ENCODE peak calls at places on chromosome 3, in six cellular contexts. One of them, this sample, is unnamed.

GRCh38 chr3:12810013-12810780 is 13.7 kb downstream of the CAND2 start:
- DNase-seq in HFFc6: peak
- DNase-seq in lower lobe of right lung: peak
- DNase-seq in nephron progenitor cell: peak
- DNase-seq in mesothelial cell of epicardium: peak
- DNase-seq in heart left ventricle: peak
- DNase-seq in this sample: peak

GRCh38 chr3:65793495-65794200 is 245.1 kb downstream of the MAGI1 start:
- DNase-seq in mesothelial cell of epicardium: no peak
- DNase-seq in HFFc6: no peak
- DNase-seq in heart left ventricle: no peak
- DNase-seq in lower lobe of right lung: no peak
- DNase-seq in nephron progenitor cell: no peak
- DNase-seq in this sample: no peak

GRCh38 chr3:5791558-5791957 is 604.1 kb downstream of the EDEM1 start:
- DNase-seq in heart left ventricle: no peak
- DNase-seq in mesothelial cell of epicardium: no peak
- DNase-seq in nephron progenitor cell: no peak
- DNase-seq in HFFc6: no peak
- DNase-seq in lower lobe of right lung: no peak
- DNase-seq in this sample: no peak

GRCh38 chr3:10395671-10396070 is 74.8 kb upstream of the SEC13 start:
- DNase-seq in mesothelial cell of epicardium: no peak
- DNase-seq in HFFc6: no peak
- DNase-seq in lower lobe of right lung: no peak
- DNase-seq in heart left ventricle: no peak
- DNase-seq in nephron progenitor cell: no peak
- DNase-seq in this sample: no peak

GRCh38 chr3:179181993-179182551 is 33.9 kb downstream of the PIK3CA start:
- DNase-seq in lower lobe of right lung: no peak
- DNase-seq in heart left ventricle: no peak
- DNase-seq in nephron progenitor cell: no peak
- DNase-seq in HFFc6: peak
- DNase-seq in mesothelial cell of epicardium: no peak
- DNase-seq in this sample: peak

GRCh38 chr3:139107424-139108252 is 62.9 kb upstream of the PRR23C start:
- DNase-seq in lower lobe of right lung: no peak
- DNase-seq in mesothelial cell of epicardium: peak
- DNase-seq in nephron progenitor cell: no peak
- DNase-seq in HFFc6: no peak
- DNase-seq in heart left ventricle: no peak
- DNase-seq in this sample: no peak

GRCh38 chr3:49609314-49609713 is 55.0 kb downstream of the BSN start:
- DNase-seq in mesothelial cell of epicardium: peak
- DNase-seq in nephron progenitor cell: no peak
- DNase-seq in heart left ventricle: no peak
- DNase-seq in HFFc6: no peak
- DNase-seq in lower lobe of right lung: no peak
- DNase-seq in this sample: no peak

GRCh38 chr3:102163039-102163817 is 271.6 kb upstream of the ZPLD1 start:
- DNase-seq in HFFc6: peak
- DNase-seq in heart left ventricle: peak
- DNase-seq in mesothelial cell of epicardium: peak
- DNase-seq in lower lobe of right lung: no peak
- DNase-seq in nephron progenitor cell: no peak
- DNase-seq in this sample: peak

GRCh38 chr3:141737828-141738635 is at the start of gene RNF7:
- DNase-seq in heart left ventricle: peak
- DNase-seq in nephron progenitor cell: peak
- DNase-seq in mesothelial cell of epicardium: peak
- DNase-seq in HFFc6: peak
- DNase-seq in lower lobe of right lung: peak
- DNase-seq in this sample: peak

GRCh38 chr3:16723994-16724393 is 118.8 kb upstream of the DAZL start:
- DNase-seq in nephron progenitor cell: no peak
- DNase-seq in mesothelial cell of epicardium: no peak
- DNase-seq in HFFc6: peak
- DNase-seq in lower lobe of right lung: no peak
- DNase-seq in heart left ventricle: no peak
- DNase-seq in this sample: peak
- TF ChIP-seq CTCF in nephron progenitor cell: no peak
- TF ChIP-seq CTCF in mesothelial cell of epicardium: no peak
- TF ChIP-seq CTCF in HFFc6: peak
- TF ChIP-seq CTCF in lower lobe of right lung: no peak
- TF ChIP-seq CTCF in heart left ventricle: no peak
- TF ChIP-seq CTCF in this sample: no peak

DNA sequence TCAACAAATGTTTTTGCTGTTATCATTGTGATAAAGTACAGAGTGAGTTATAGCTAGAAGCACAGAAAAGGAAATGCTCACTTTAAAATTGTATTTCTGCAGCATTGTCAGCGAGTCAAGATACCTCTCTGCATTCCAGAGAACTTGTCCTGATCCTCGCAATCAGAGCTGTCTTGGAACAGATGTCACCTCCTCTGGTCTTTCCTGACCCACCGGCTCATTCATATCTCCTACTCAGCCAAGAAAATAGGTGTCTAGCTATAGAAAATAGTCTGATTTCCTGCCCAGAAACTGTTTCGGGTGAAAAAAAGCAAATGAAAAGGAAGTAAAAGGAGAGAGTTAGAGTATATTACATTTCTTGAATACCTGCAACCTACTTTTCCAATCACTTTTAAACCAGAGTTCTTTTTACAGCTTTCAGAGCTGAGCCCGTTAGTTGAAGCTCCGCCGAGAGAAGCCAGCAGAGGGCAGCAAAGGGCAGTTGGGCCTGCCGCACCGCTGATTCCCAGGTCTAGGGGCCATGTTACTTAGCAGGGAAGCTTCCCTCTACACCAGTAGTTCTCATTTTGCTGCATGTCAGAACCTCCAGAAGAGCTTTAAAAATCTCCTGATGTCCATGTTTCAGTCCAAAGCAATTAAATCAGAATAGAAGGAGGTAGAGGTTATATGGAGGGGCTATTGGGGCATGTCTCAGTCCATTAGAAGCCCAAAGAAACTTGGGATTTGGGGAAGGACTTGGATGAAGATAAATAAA is 185.7 kb upstream of the THRB start:
- DNase-seq in HFFc6: no peak
- DNase-seq in heart left ventricle: peak
- DNase-seq in mesothelial cell of epicardium: peak
- DNase-seq in nephron progenitor cell: peak
- DNase-seq in lower lobe of right lung: peak
- DNase-seq in this sample: peak
- TF ChIP-seq CTCF in HFFc6: peak
- TF ChIP-seq CTCF in heart left ventricle: peak
- TF ChIP-seq CTCF in mesothelial cell of epicardium: peak
- TF ChIP-seq CTCF in nephron progenitor cell: peak
- TF ChIP-seq CTCF in lower lobe of right lung: peak
- TF ChIP-seq CTCF in this sample: peak

GRCh38 chr3:101026244-101026643 is 33.0 kb upstream of the ABI3BP start:
- DNase-seq in HFFc6: no peak
- DNase-seq in lower lobe of right lung: no peak
- DNase-seq in nephron progenitor cell: no peak
- DNase-seq in mesothelial cell of epicardium: no peak
- DNase-seq in heart left ventricle: no peak
- DNase-seq in this sample: no peak
- TF ChIP-seq CTCF in HFFc6: no peak
- TF ChIP-seq CTCF in lower lobe of right lung: no peak
- TF ChIP-seq CTCF in nephron progenitor cell: no peak
- TF ChIP-seq CTCF in mesothelial cell of epicardium: no peak
- TF ChIP-seq CTCF in heart left ventricle: no peak
- TF ChIP-seq CTCF in this sample: no peak

GRCh38 chr3:157494581-157495281 is 8.5 kb downstream of the VEPH1 start:
- DNase-seq in nephron progenitor cell: no peak
- DNase-seq in lower lobe of right lung: no peak
- DNase-seq in mesothelial cell of epicardium: no peak
- DNase-seq in HFFc6: no peak
- DNase-seq in heart left ventricle: no peak
- DNase-seq in this sample: peak

GRCh38 chr3:157493627-157494550 is 9.3 kb downstream of the VEPH1 start:
- DNase-seq in HFFc6: peak
- DNase-seq in nephron progenitor cell: no peak
- DNase-seq in mesothelial cell of epicardium: no peak
- DNase-seq in heart left ventricle: no peak
- DNase-seq in lower lobe of right lung: no peak
- DNase-seq in this sample: peak

GRCh38 chr3:157488144-157488543 is 15.1 kb downstream of the VEPH1 start:
- DNase-seq in nephron progenitor cell: no peak
- DNase-seq in mesothelial cell of epicardium: no peak
- DNase-seq in HFFc6: no peak
- DNase-seq in lower lobe of right lung: no peak
- DNase-seq in heart left ventricle: no peak
- DNase-seq in this sample: no peak

GRCh38 chr3:157487339-157487738 is 15.9 kb downstream of the VEPH1 start:
- DNase-seq in HFFc6: no peak
- DNase-seq in nephron progenitor cell: no peak
- DNase-seq in mesothelial cell of epicardium: no peak
- DNase-seq in heart left ventricle: no peak
- DNase-seq in lower lobe of right lung: no peak
- DNase-seq in this sample: no peak

DNA sequence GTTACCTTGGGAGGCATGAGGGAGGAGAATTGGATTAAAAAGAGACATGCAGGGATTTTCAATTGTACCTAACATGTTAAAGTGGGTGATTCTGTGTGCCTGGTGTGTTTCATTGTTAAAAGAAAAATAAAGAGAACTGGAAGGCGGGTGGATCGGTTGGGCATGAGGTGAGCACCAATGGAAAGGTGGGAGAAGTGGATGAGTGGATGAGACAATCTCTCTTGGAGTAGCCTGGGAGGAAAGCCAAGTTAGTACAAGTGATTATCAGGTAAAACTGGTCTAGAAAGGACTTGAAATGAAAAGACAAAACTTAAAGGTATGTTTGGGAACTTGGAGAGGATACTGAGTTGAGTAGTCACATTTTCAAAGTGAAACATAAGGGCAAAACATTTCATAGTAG is 12.1 kb downstream of the VEPH1 start:
- DNase-seq in lower lobe of right lung: no peak
- DNase-seq in heart left ventricle: no peak
- DNase-seq in mesothelial cell of epicardium: no peak
- DNase-seq in HFFc6: no peak
- DNase-seq in nephron progenitor cell: no peak
- DNase-seq in this sample: no peak
- TF ChIP-seq CTCF in lower lobe of right lung: no peak
- TF ChIP-seq CTCF in heart left ventricle: no peak
- TF ChIP-seq CTCF in mesothelial cell of epicardium: no peak
- TF ChIP-seq CTCF in HFFc6: no peak
- TF ChIP-seq CTCF in nephron progenitor cell: no peak
- TF ChIP-seq CTCF in this sample: no peak

GRCh38 chr3:19946832-19947548 is at the start of gene RAB5A:
- DNase-seq in mesothelial cell of epicardium: peak
- DNase-seq in lower lobe of right lung: peak
- DNase-seq in HFFc6: peak
- DNase-seq in nephron progenitor cell: peak
- DNase-seq in heart left ventricle: peak
- DNase-seq in this sample: peak
- TF ChIP-seq CTCF in mesothelial cell of epicardium: no peak
- TF ChIP-seq CTCF in lower lobe of right lung: no peak
- TF ChIP-seq CTCF in HFFc6: no peak
- TF ChIP-seq CTCF in nephron progenitor cell: no peak
- TF ChIP-seq CTCF in heart left ventricle: no peak
- TF ChIP-seq CTCF in this sample: no peak

DNA sequence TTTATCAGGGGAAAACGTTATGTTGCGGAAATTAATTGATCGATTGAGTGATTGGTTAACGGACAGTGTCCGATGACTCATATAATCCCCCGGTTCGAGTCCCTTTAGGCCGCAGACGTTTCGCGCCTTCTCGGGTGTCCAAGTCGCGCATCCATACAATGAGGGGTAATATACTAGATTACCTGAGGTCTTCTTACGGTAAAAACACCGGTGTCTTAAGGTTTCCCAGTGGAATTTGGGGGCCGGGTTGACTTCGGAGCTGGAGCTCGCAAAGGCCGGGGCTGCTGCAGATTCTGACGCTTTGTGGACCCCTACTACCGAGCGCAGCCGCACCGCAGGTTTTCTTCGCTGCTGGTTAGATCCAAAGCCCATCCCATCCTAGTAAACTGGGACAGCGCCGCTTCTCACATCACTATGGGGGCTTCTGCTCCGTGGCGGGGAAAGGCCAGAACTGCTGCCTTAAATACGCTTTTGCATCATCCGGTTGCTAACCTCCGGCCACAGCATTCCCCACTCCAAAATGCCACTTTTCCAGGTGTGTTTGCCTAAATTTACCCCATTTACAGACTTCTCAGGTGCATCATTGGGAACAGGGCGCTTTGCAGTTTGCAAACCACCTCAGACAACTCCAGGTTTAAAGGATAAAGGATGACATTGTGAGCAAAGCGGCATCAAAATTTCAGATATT is 858 bp upstream of the SACM1L start:
- DNase-seq in heart left ventricle: no peak
- DNase-seq in mesothelial cell of epicardium: peak
- DNase-seq in lower lobe of right lung: no peak
- DNase-seq in nephron progenitor cell: peak
- DNase-seq in HFFc6: no peak
- DNase-seq in this sample: no peak
- TF ChIP-seq CTCF in heart left ventricle: no peak
- TF ChIP-seq CTCF in mesothelial cell of epicardium: no peak
- TF ChIP-seq CTCF in lower lobe of right lung: no peak
- TF ChIP-seq CTCF in nephron progenitor cell: no peak
- TF ChIP-seq CTCF in HFFc6: no peak
- TF ChIP-seq CTCF in this sample: no peak

DNA sequence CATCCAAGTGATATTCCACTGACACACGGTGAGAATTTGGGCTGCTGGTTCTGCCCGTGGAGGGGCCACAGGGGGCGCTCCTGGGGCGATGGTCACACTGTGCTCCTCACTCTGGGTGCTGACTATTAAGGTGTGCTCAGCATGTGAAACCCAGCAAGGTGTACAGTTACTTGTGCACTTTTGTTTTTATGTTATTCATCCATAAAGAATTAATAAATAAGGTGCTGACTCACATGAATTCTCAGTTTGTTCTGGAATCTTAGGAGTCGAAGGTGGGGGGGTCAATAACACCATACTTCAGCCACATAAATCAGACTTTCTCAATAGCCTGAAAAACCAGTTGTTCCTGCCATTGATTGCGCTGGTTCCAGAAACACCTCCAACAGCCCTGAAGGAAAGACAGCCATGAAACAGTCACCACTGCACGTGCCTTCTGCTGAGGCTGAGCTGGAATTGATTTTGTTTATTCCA is 53.5 kb upstream of the SPATA12 start:
- DNase-seq in lower lobe of right lung: peak
- DNase-seq in nephron progenitor cell: peak
- DNase-seq in mesothelial cell of epicardium: no peak
- DNase-seq in HFFc6: no peak
- DNase-seq in heart left ventricle: no peak
- DNase-seq in this sample: no peak
- TF ChIP-seq CTCF in lower lobe of right lung: peak
- TF ChIP-seq CTCF in nephron progenitor cell: peak
- TF ChIP-seq CTCF in mesothelial cell of epicardium: peak
- TF ChIP-seq CTCF in HFFc6: peak
- TF ChIP-seq CTCF in heart left ventricle: no peak
- TF ChIP-seq CTCF in this sample: peak

DNA sequence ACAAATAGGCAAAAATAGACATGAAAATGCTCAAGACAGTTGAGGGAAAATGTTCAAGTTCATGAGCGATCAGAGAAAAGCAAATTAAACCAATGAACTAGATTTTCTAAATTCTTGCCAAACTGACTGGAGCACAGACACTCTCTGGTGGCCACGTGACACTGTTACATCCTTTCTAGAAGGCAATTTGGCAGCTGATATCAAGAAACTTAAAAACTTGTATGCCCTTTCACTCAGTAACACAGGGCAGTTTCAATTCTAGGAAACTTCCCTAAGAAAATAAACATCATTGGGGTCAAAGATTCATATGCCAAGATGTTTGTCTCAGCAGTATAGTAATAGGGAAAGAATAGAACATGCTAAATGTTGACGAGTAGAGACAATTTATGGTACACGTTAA is 52.2 kb downstream of the ABHD5 start:
- DNase-seq in nephron progenitor cell: no peak
- DNase-seq in heart left ventricle: no peak
- DNase-seq in mesothelial cell of epicardium: no peak
- DNase-seq in lower lobe of right lung: no peak
- DNase-seq in HFFc6: no peak
- DNase-seq in this sample: peak
- TF ChIP-seq CTCF in nephron progenitor cell: no peak
- TF ChIP-seq CTCF in heart left ventricle: no peak
- TF ChIP-seq CTCF in mesothelial cell of epicardium: no peak
- TF ChIP-seq CTCF in lower lobe of right lung: no peak
- TF ChIP-seq CTCF in HFFc6: peak
- TF ChIP-seq CTCF in this sample: peak